ENCODE peak calls at places on chromosomes 1 and 21, in nine cellular contexts. I is AG04450; Y is colonic mucosa; T is mammary epithelial cell; U is CD8-positive, alpha-beta T cell; Q is spleen; P is esophagus muscularis mucosa; B is psoas muscle; M is heart left ventricle. D is an unnamed sample.

GRCh38 chr1:54866801-54867716 is 19.9 kb downstream of the DHCR24 start:
- DNase-seq in Q (no peak), Y (no peak), T (no peak), P (no peak), I (no peak), U (no peak), B (peak), M (no peak), D (no peak)

GRCh38 chr1:179142889-179143299 is 61.0 kb downstream of the TOR3A start:
- DNase-seq in B (no peak), T (peak), P (no peak), Y (no peak), Q (no peak), I (peak), M (no peak), U (no peak), D (no peak)

GRCh38 chr1:228185641-228185965 is 20.0 kb downstream of the IBA57 start:
- DNase-seq in U (peak), Q (peak), M (no peak), Y (no peak), P (no peak), T (no peak), B (no peak), I (no peak), D (no peak)

GRCh38 chr1:2940178-2940577 is 81.1 kb upstream of the ACTRT2 start:
- DNase-seq in Y (no peak), B (no peak), P (no peak), I (no peak), T (no peak), M (peak), U (no peak), Q (peak), D (no peak)

GRCh38 chr1:161159087-161159914 is at the start of gene USP21:
- DNase-seq in P (peak), U (peak), I (peak), T (peak), B (peak), Y (peak), M (peak), Q (peak), D (peak)

GRCh38 chr1:150516050-150516591 is 569 bp downstream of the FALEC start:
- DNase-seq in I (no peak), T (no peak), B (no peak), U (peak), Q (peak), M (no peak), P (no peak), Y (no peak), D (no peak)

GRCh38 chr1:44609412-44609767 is 64.9 kb downstream of the TMEM53 start:
- DNase-seq in P (no peak), T (no peak), M (peak), B (peak), U (peak), Q (no peak), Y (peak), I (no peak), D (no peak)

GRCh38 chr1:118272884-118273283 is 87.9 kb upstream of the SPAG17 start:
- DNase-seq in U (no peak), T (no peak), Y (no peak), I (no peak), P (no peak), M (no peak), Q (no peak), B (no peak), D (no peak)

GRCh38 chr1:160096491-160097116 is 1.8 kb downstream of the IGSF8 start:
- DNase-seq in I (no peak), M (no peak), Q (peak), T (peak), U (no peak), Y (no peak), P (no peak), B (peak), D (no peak)

GRCh38 chr21:45468971-45469272 is 64.0 kb downstream of the COL18A1 start:
- DNase-seq in Y (no peak), Q (peak), T (no peak), I (no peak), M (peak), P (no peak), B (peak), U (no peak), D (no peak)

GRCh38 chr1:54490361-54491248 is 57.4 kb upstream of the ACOT11 start:
- DNase-seq in T (no peak), U (no peak), Y (peak), Q (no peak), B (no peak), M (peak), P (no peak), I (no peak), D (no peak)

GRCh38 chr1:30008998-30009657 is 714.3 kb downstream of the MATN1 start:
- DNase-seq in B (no peak), Y (no peak), M (no peak), Q (no peak), P (peak), U (no peak), T (peak), I (no peak), D (no peak)

GRCh38 chr1:204232530-204232929 is 18.7 kb upstream of the GOLT1A start:
- DNase-seq in I (no peak), P (no peak), Q (no peak), M (no peak), B (no peak), T (no peak), U (no peak), Y (no peak), D (no peak)

GRCh38 chr1:31505884-31506497 is 70.3 kb upstream of the TINAGL1 start:
- DNase-seq in M (no peak), I (peak), Q (no peak), B (no peak), P (no peak), T (peak), U (no peak), Y (no peak), D (no peak)

GRCh38 chr1:185063719-185064118 is 18.4 kb downstream of the RNF2 start:
- DNase-seq in Y (no peak), P (no peak), U (no peak), T (no peak), B (no peak), Q (no peak), M (no peak), I (no peak), D (no peak)

GRCh38 chr1:165152109-165152508 is 204.4 kb downstream of the LMX1A start:
- DNase-seq in B (no peak), T (no peak), I (no peak), Q (no peak), U (no peak), Y (no peak), M (no peak), P (no peak), D (no peak)

GRCh38 chr1:165147799-165148198 is 208.7 kb downstream of the LMX1A start:
- DNase-seq in I (no peak), B (no peak), M (no peak), P (no peak), U (no peak), T (no peak), Q (no peak), Y (no peak), D (no peak)

GRCh38 chr1:165153182-165153581 is 203.3 kb downstream of the LMX1A start:
- DNase-seq in T (no peak), B (no peak), Q (no peak), U (no peak), I (no peak), P (no peak), M (no peak), Y (no peak), D (no peak)

GRCh38 chr1:165152727-165153126 is 203.8 kb downstream of the LMX1A start:
- DNase-seq in I (no peak), Q (no peak), B (peak), T (no peak), M (no peak), P (no peak), Y (no peak), U (no peak), D (no peak)
- TF ChIP-seq CTCF in I (no peak), Q (no peak), B (peak), T (peak), M (no peak), P (no peak), Y (no peak), U (no peak), D (no peak)

GRCh38 chr1:155062151-155062686 is 1.3 kb upstream of the EFNA4 start:
- DNase-seq in B (no peak), Q (peak), M (peak), T (no peak), Y (peak), P (no peak), U (no peak), I (no peak), D (no peak)
- H3K27ac ChIP-seq in B (no peak), Q (no peak), M (no peak), T (no peak), Y (peak), P (no peak), U (no peak), I (no peak), D (no peak)

DNA sequence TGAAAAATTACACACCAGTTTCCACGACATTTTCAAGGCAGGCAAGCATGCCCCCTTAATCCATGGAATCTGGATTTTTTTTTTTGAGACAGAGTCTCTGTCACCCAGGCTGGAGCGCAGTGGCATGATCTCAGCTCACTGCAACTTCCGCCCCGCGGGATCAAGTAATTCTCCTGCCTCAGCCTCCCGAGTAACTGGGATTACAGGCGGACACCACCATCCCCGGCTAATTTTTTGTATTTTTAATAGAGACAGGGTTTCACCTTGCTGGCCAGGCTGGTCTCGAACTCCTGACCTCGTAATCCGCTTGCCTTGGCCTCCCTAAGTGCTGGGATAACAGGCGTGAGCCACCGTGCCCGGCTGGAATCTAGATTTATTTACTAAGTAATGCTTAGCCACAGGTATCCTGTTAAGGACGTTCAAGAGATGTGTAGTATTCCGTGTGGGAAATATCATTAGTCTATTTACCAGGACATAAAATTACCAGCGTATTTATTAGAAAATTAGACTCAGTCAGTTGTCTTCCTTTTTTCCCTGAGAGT is 2.5 kb downstream of the IFI44 start:
- DNase-seq in P (no peak), T (no peak), M (peak), U (no peak), Q (peak), I (no peak), B (no peak), Y (no peak), D (no peak)
- H3K4me3 ChIP-seq in P (peak), T (no peak), M (peak), U (peak), Q (peak), I (no peak), B (peak), Y (no peak), D (peak)

DNA sequence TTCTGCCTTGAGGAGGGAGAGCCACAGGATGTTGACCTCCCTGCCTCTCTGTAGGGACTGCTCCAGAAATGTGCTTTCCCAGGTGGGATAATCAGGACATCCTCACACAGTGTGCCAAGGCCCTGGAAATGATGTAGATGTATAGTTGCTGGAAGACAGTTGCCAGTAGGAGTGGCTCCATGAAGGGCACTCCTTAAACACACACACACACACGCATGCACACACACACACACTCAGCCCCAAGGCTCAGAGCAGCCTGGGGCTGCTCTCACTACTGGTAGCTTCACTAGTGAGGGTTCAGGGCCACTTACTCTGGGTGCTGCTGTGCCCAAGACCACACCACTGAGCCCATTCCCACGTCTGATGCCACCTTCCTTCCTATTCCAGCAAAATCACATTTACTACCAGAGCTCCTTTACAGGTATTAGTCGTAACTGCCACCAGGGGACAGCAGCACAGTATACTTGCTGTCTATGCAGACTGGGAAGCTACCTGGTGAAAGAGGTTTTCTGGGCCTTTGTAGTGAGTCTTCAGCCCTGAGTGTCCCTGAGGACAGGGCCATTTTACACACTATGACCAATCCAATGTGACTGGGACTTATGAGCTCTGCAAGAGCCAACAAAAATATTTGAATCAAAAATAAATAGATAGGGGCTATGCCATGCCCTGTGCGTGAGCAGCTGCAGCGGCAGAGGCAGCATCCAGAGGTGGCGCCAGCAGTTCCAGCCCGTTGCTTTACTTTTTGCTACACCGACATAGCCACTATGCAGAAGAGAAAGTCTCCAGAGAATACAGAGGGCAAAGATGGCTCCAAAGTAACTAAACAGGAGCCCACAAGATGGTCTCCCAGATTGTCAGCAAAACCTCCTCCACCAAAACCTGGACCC is 15.0 kb downstream of the CRNN start:
- DNase-seq in B (no peak), I (no peak), Q (no peak), Y (no peak), T (peak), U (no peak), P (no peak), M (no peak), D (no peak)
- TF ChIP-seq CTCF in B (no peak), I (no peak), Q (peak), Y (no peak), T (peak), U (no peak), P (no peak), M (no peak), D (no peak)

D was measured in coronary artery.